ENCODE peak calls at places on chromosome 20, in six cellular contexts. L is progenitor cell of endocrine pancreas, V is amniotic stem cell, P is H7, H is right atrium auricular region, Q is right cardiac atrium. O is an unnamed sample.

GRCh38 chr20:60642048-60642447 is 610.0 kb upstream of the CDH4 start:
- DNase-seq in L (no peak), V (no peak), P (no peak), H (no peak), Q (no peak), O (no peak)

GRCh38 chr20:3704085-3704484 is 8.3 kb downstream of the SIGLEC1 start:
- DNase-seq in L (no peak), V (no peak), P (no peak), H (no peak), Q (no peak), O (no peak)

GRCh38 chr20:3374296-3374695 is 33.2 kb downstream of the DNAAF9 start:
- DNase-seq in L (no peak), V (no peak), P (no peak), H (no peak), Q (no peak), O (no peak)

GRCh38 chr20:53581444-53582311 is 12.0 kb downstream of the ZNF217 start:
- DNase-seq in L (no peak), V (no peak), P (no peak), H (peak; percentile 58), Q (no peak), O (peak; percentile 28)

GRCh38 chr20:31661625-31662371 is 24.1 kb downstream of the COX4I2 start:
- DNase-seq in L (peak; percentile 81), V (no peak), P (peak; percentile 99), H (peak; percentile 87), Q (peak; percentile 93), O (peak; percentile 86)

GRCh38 chr20:14093652-14094051 is 98.3 kb downstream of the MACROD2 start:
- DNase-seq in L (no peak), V (no peak), P (no peak), H (no peak), Q (no peak), O (no peak)

GRCh38 chr20:32368930-32369329 is 10.8 kb downstream of the ASXL1 start:
- DNase-seq in L (no peak), V (no peak), P (peak; percentile 58), H (no peak), Q (no peak), O (no peak)

GRCh38 chr20:38196592-38196991 is 31.5 kb upstream of the TGM2 start:
- DNase-seq in L (no peak), V (no peak), P (no peak), H (peak; percentile 94), Q (peak; percentile 93), O (peak; percentile 84)

GRCh38 chr20:58088105-58088504 is 140.3 kb downstream of the ANKRD60 start:
- DNase-seq in L (no peak), V (no peak), P (no peak), H (no peak), Q (no peak), O (no peak)

GRCh38 chr20:51079488-51079887 is 56.6 kb upstream of the KCNG1 start:
- DNase-seq in L (no peak), V (no peak), P (no peak), H (no peak), Q (no peak), O (no peak)

GRCh38 chr20:50269111-50270033 is 78.7 kb downstream of the CEBPB start:
- DNase-seq in L (no peak), V (no peak), P (no peak), H (no peak), Q (no peak), O (no peak)

GRCh38 chr20:55375920-55376319 is 629.4 kb downstream of the CBLN4 start:
- DNase-seq in L (no peak), V (no peak), P (no peak), H (no peak), Q (no peak), O (no peak)

GRCh38 chr20:51928931-51929330 is 126.6 kb upstream of the SALL4 start:
- DNase-seq in L (no peak), V (no peak), P (no peak), H (no peak), Q (no peak), O (no peak)

GRCh38 chr20:1533059-1533458 is 24.4 kb downstream of the SIRPD start:
- DNase-seq in L (no peak), V (no peak), P (peak; percentile 45), H (no peak), Q (no peak), O (no peak)

GRCh38 chr20:59273699-59274380 is 26.6 kb upstream of the EDN3 start:
- DNase-seq in L (no peak), V (no peak), P (no peak), H (no peak), Q (no peak), O (no peak)

GRCh38 chr20:32457476-32457986 is 99.4 kb downstream of the ASXL1 start:
- DNase-seq in L (peak; percentile 95), V (peak; percentile 54), P (peak; percentile 100), H (no peak), Q (peak; percentile 89), O (peak; percentile 68)

GRCh38 chr20:34579191-34579661 is 20.7 kb downstream of the MAP1LC3A start:
- DNase-seq in L (no peak), V (peak; percentile 77), P (no peak), H (no peak), Q (peak; percentile 82), O (no peak)

GRCh38 chr20:25308671-25309394 is 60.9 kb downstream of the PYGB start:
- DNase-seq in L (no peak), V (no peak), P (no peak), H (no peak), Q (peak; percentile 36), O (no peak)

GRCh38 chr20:10200329-10200728 is 18.3 kb upstream of the SNAP25 start:
- DNase-seq in L (no peak), V (no peak), P (no peak), H (no peak), Q (no peak), O (no peak)

GRCh38 chr20:41570552-41570951 is 47.6 kb downstream of the CHD6 start:
- DNase-seq in L (no peak), V (no peak), P (no peak), H (no peak), Q (no peak), O (no peak)

GRCh38 chr20:11585752-11586352 is 331.8 kb upstream of the BTBD3 start:
- DNase-seq in L (no peak), V (no peak), P (no peak), H (no peak), Q (no peak), O (no peak)

GRCh38 chr20:62377064-62377461 is 9.8 kb upstream of the RPS21 start:
- DNase-seq in L (no peak), V (no peak), P (no peak), H (no peak), Q (no peak), O (no peak)

GRCh38 chr20:36217226-36217625 is 19.1 kb upstream of the AAR2 start:
- DNase-seq in L (no peak), V (no peak), P (peak; percentile 91), H (no peak), Q (no peak), O (no peak)

GRCh38 chr20:1968958-1969357 is 24.9 kb downstream of the PDYN start:
- DNase-seq in L (no peak), V (no peak), P (no peak), H (no peak), Q (no peak), O (no peak)

GRCh38 chr20:31595654-31596411 is 9.3 kb upstream of the ID1 start:
- DNase-seq in L (no peak), V (peak; percentile 56), P (peak; percentile 89), H (peak; percentile 97), Q (peak; percentile 97), O (peak; percentile 88)

GRCh38 chr20:18466574-18466893 is 296 bp downstream of the DZANK1 start:
- DNase-seq in L (no peak), V (no peak), P (no peak), H (no peak), Q (no peak), O (no peak)

GRCh38 chr20:22807646-22808045 is 223.3 kb upstream of the FOXA2 start:
- DNase-seq in L (no peak), V (no peak), P (no peak), H (peak; percentile 58), Q (no peak), O (no peak)

GRCh38 chr20:35010405-35011192 is 54.9 kb downstream of the MYH7B start:
- DNase-seq in L (no peak), V (no peak), P (peak; percentile 60), H (peak; percentile 56), Q (no peak), O (no peak)

GRCh38 chr20:23637282-23638221 is at the start of gene CST3:
- DNase-seq in L (peak; percentile 59), V (peak; percentile 78), P (peak; percentile 93), H (peak; percentile 89), Q (peak; percentile 97), O (peak; percentile 95)

GRCh38 chr20:5313916-5314315 is 2.8 kb downstream of the PROKR2 start:
- DNase-seq in L (no peak), V (no peak), P (no peak), H (no peak), Q (peak; percentile 41), O (no peak)

GRCh38 chr20:21643417-21643816 is 62.0 kb upstream of the PAX1 start:
- DNase-seq in L (no peak), V (no peak), P (no peak), H (no peak), Q (no peak), O (no peak)

O was measured in heart left ventricle.